ENCODE peak calls at places on chromosome 6, in seven cellular contexts. One of them, this sample, is unnamed.

GRCh38 chr6:34053721-34054120 is 92.2 kb downstream of the GRM4 start:
- DNase-seq in fibroblast of mammary gland: no peak
- DNase-seq in left ventricle myocardium inferior: no peak
- DNase-seq in MCF 10A: no peak
- DNase-seq in GM12865: no peak
- DNase-seq in astrocyte of the spinal cord: no peak
- DNase-seq in HFF-Myc: no peak
- DNase-seq in this sample: no peak

GRCh38 chr6:85574932-85575598 is 18.6 kb downstream of the SNX14 start:
- DNase-seq in GM12865: no peak
- DNase-seq in astrocyte of the spinal cord: peak
- DNase-seq in HFF-Myc: peak
- DNase-seq in fibroblast of mammary gland: peak
- DNase-seq in MCF 10A: peak
- DNase-seq in left ventricle myocardium inferior: no peak
- DNase-seq in this sample: no peak

GRCh38 chr6:122222761-122223160 is 176.7 kb upstream of the HSF2 start:
- DNase-seq in astrocyte of the spinal cord: no peak
- DNase-seq in left ventricle myocardium inferior: no peak
- DNase-seq in GM12865: no peak
- DNase-seq in MCF 10A: peak
- DNase-seq in HFF-Myc: no peak
- DNase-seq in fibroblast of mammary gland: no peak
- DNase-seq in this sample: no peak

GRCh38 chr6:142297996-142298753 is 3.6 kb upstream of the ADGRG6 start:
- DNase-seq in MCF 10A: peak
- DNase-seq in fibroblast of mammary gland: peak
- DNase-seq in astrocyte of the spinal cord: peak
- DNase-seq in left ventricle myocardium inferior: no peak
- DNase-seq in HFF-Myc: no peak
- DNase-seq in GM12865: no peak
- DNase-seq in this sample: no peak

GRCh38 chr6:52227495-52227894 is 16.8 kb downstream of the IL17F start:
- DNase-seq in astrocyte of the spinal cord: no peak
- DNase-seq in MCF 10A: no peak
- DNase-seq in fibroblast of mammary gland: peak
- DNase-seq in left ventricle myocardium inferior: no peak
- DNase-seq in HFF-Myc: no peak
- DNase-seq in GM12865: peak
- DNase-seq in this sample: no peak

GRCh38 chr6:135033238-135033637 is 21.4 kb downstream of the HBS1L start:
- DNase-seq in left ventricle myocardium inferior: no peak
- DNase-seq in HFF-Myc: no peak
- DNase-seq in astrocyte of the spinal cord: no peak
- DNase-seq in GM12865: no peak
- DNase-seq in fibroblast of mammary gland: no peak
- DNase-seq in MCF 10A: no peak
- DNase-seq in this sample: no peak

GRCh38 chr6:109687271-109687721 is 3.7 kb downstream of the AK9 start:
- DNase-seq in HFF-Myc: peak
- DNase-seq in MCF 10A: peak
- DNase-seq in astrocyte of the spinal cord: peak
- DNase-seq in left ventricle myocardium inferior: no peak
- DNase-seq in GM12865: no peak
- DNase-seq in fibroblast of mammary gland: peak
- DNase-seq in this sample: no peak

GRCh38 chr6:141562801-141563763 is 569.6 kb upstream of the GJE1 start:
- DNase-seq in fibroblast of mammary gland: peak
- DNase-seq in astrocyte of the spinal cord: peak
- DNase-seq in left ventricle myocardium inferior: peak
- DNase-seq in GM12865: peak
- DNase-seq in MCF 10A: peak
- DNase-seq in HFF-Myc: peak
- DNase-seq in this sample: no peak

GRCh38 chr6:119276211-119276610 is 73.3 kb downstream of the MAN1A1 start:
- DNase-seq in MCF 10A: no peak
- DNase-seq in fibroblast of mammary gland: peak
- DNase-seq in astrocyte of the spinal cord: no peak
- DNase-seq in HFF-Myc: no peak
- DNase-seq in GM12865: no peak
- DNase-seq in left ventricle myocardium inferior: no peak
- DNase-seq in this sample: no peak

GRCh38 chr6:610882-611281 is 46.0 kb downstream of the HUS1B start:
- DNase-seq in fibroblast of mammary gland: no peak
- DNase-seq in HFF-Myc: no peak
- DNase-seq in astrocyte of the spinal cord: no peak
- DNase-seq in GM12865: no peak
- DNase-seq in left ventricle myocardium inferior: no peak
- DNase-seq in MCF 10A: no peak
- DNase-seq in this sample: no peak

GRCh38 chr6:141195251-141195832 is 937.4 kb upstream of the GJE1 start:
- DNase-seq in HFF-Myc: no peak
- DNase-seq in fibroblast of mammary gland: no peak
- DNase-seq in astrocyte of the spinal cord: no peak
- DNase-seq in GM12865: peak
- DNase-seq in MCF 10A: no peak
- DNase-seq in left ventricle myocardium inferior: no peak
- DNase-seq in this sample: no peak

GRCh38 chr6:73694711-73695411 is 1.1 kb upstream of the CD109 start:
- DNase-seq in fibroblast of mammary gland: peak
- DNase-seq in MCF 10A: peak
- DNase-seq in left ventricle myocardium inferior: no peak
- DNase-seq in astrocyte of the spinal cord: peak
- DNase-seq in GM12865: no peak
- DNase-seq in HFF-Myc: no peak
- DNase-seq in this sample: no peak

GRCh38 chr6:125791820-125792165 is 1.0 kb downstream of the NCOA7 start:
- DNase-seq in fibroblast of mammary gland: no peak
- DNase-seq in GM12865: no peak
- DNase-seq in MCF 10A: no peak
- DNase-seq in astrocyte of the spinal cord: no peak
- DNase-seq in HFF-Myc: no peak
- DNase-seq in left ventricle myocardium inferior: no peak
- DNase-seq in this sample: no peak

GRCh38 chr6:72048080-72048479 is 161.7 kb downstream of the RIMS1 start:
- DNase-seq in HFF-Myc: no peak
- DNase-seq in astrocyte of the spinal cord: peak
- DNase-seq in left ventricle myocardium inferior: no peak
- DNase-seq in fibroblast of mammary gland: no peak
- DNase-seq in GM12865: no peak
- DNase-seq in MCF 10A: no peak
- DNase-seq in this sample: no peak

GRCh38 chr6:26214826-26215199 is 127.6 kb downstream of the HFE start:
- DNase-seq in fibroblast of mammary gland: no peak
- DNase-seq in astrocyte of the spinal cord: no peak
- DNase-seq in left ventricle myocardium inferior: no peak
- DNase-seq in MCF 10A: no peak
- DNase-seq in GM12865: no peak
- DNase-seq in HFF-Myc: no peak
- DNase-seq in this sample: no peak

GRCh38 chr6:153031335-153031955 is 28.9 kb upstream of the MTRF1L start:
- DNase-seq in HFF-Myc: no peak
- DNase-seq in GM12865: no peak
- DNase-seq in MCF 10A: peak
- DNase-seq in fibroblast of mammary gland: peak
- DNase-seq in left ventricle myocardium inferior: no peak
- DNase-seq in astrocyte of the spinal cord: peak
- DNase-seq in this sample: no peak

GRCh38 chr6:135576055-135576454 is 78.5 kb upstream of the AHI1 start:
- DNase-seq in MCF 10A: peak
- DNase-seq in HFF-Myc: no peak
- DNase-seq in fibroblast of mammary gland: peak
- DNase-seq in GM12865: no peak
- DNase-seq in astrocyte of the spinal cord: peak
- DNase-seq in left ventricle myocardium inferior: no peak
- DNase-seq in this sample: no peak

GRCh38 chr6:152026291-152026690 is 218.8 kb downstream of the ESR1 start:
- DNase-seq in GM12865: no peak
- DNase-seq in MCF 10A: no peak
- DNase-seq in fibroblast of mammary gland: no peak
- DNase-seq in HFF-Myc: no peak
- DNase-seq in astrocyte of the spinal cord: no peak
- DNase-seq in left ventricle myocardium inferior: no peak
- DNase-seq in this sample: no peak

GRCh38 chr6:43193929-43194328 is 11.9 kb downstream of the CUL9 start:
- DNase-seq in astrocyte of the spinal cord: no peak
- DNase-seq in MCF 10A: no peak
- DNase-seq in fibroblast of mammary gland: no peak
- DNase-seq in HFF-Myc: no peak
- DNase-seq in GM12865: no peak
- DNase-seq in left ventricle myocardium inferior: no peak
- DNase-seq in this sample: no peak

GRCh38 chr6:43096451-43097097 is 20.5 kb downstream of the PTK7 start:
- DNase-seq in GM12865: no peak
- DNase-seq in fibroblast of mammary gland: peak
- DNase-seq in astrocyte of the spinal cord: peak
- DNase-seq in HFF-Myc: no peak
- DNase-seq in MCF 10A: peak
- DNase-seq in left ventricle myocardium inferior: no peak
- DNase-seq in this sample: no peak

GRCh38 chr6:118198746-118199145 is 291.7 kb downstream of the SLC35F1 start:
- DNase-seq in MCF 10A: peak
- DNase-seq in GM12865: no peak
- DNase-seq in astrocyte of the spinal cord: peak
- DNase-seq in HFF-Myc: no peak
- DNase-seq in left ventricle myocardium inferior: no peak
- DNase-seq in fibroblast of mammary gland: peak
- DNase-seq in this sample: no peak

GRCh38 chr6:164150221-164150620 is 735.7 kb downstream of the QKI start:
- DNase-seq in fibroblast of mammary gland: no peak
- DNase-seq in astrocyte of the spinal cord: no peak
- DNase-seq in left ventricle myocardium inferior: no peak
- DNase-seq in HFF-Myc: no peak
- DNase-seq in GM12865: no peak
- DNase-seq in MCF 10A: no peak
- DNase-seq in this sample: no peak

GRCh38 chr6:100472674-100473073 is 8.0 kb upstream of the SIM1 start:
- DNase-seq in HFF-Myc: no peak
- DNase-seq in astrocyte of the spinal cord: no peak
- DNase-seq in GM12865: peak
- DNase-seq in left ventricle myocardium inferior: no peak
- DNase-seq in MCF 10A: peak
- DNase-seq in fibroblast of mammary gland: peak
- DNase-seq in this sample: no peak
- TF ChIP-seq CTCF in HFF-Myc: no peak
- TF ChIP-seq CTCF in astrocyte of the spinal cord: no peak
- TF ChIP-seq CTCF in GM12865: no peak
- TF ChIP-seq CTCF in left ventricle myocardium inferior: no peak
- TF ChIP-seq CTCF in MCF 10A: no peak
- TF ChIP-seq CTCF in fibroblast of mammary gland: no peak
- TF ChIP-seq CTCF in this sample: no peak

DNA sequence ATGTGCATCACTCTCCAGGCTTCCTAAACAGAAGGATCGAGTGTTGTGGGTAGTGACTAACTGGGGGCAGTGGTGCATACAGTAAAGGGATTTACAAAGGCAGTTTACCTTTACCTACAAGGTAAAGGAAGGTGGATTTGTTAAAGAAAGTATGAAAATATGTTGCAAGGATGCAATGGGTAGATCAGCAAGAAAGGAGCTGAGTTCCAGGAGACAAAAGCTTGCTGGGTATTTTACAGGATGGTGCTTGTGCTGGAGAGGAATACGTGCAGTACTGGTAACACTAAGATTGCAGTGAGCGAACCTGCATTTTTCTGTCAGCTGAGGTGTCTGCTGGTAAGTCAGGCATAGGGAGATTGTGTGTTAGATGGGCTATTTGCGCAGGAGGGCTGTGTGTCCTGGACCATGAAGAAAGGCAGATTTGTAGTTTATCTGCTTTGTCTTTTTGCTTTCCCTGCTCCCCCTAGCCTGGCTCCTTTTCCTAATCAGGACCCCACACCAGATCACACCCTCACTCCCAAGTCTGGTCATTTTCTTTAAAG is 304.6 kb downstream of the THBS2 start:
- DNase-seq in MCF 10A: no peak
- DNase-seq in left ventricle myocardium inferior: no peak
- DNase-seq in HFF-Myc: no peak
- DNase-seq in GM12865: no peak
- DNase-seq in astrocyte of the spinal cord: no peak
- DNase-seq in fibroblast of mammary gland: no peak
- DNase-seq in this sample: no peak
- TF ChIP-seq CTCF in MCF 10A: no peak
- TF ChIP-seq CTCF in left ventricle myocardium inferior: no peak
- TF ChIP-seq CTCF in HFF-Myc: no peak
- TF ChIP-seq CTCF in GM12865: no peak
- TF ChIP-seq CTCF in astrocyte of the spinal cord: no peak
- TF ChIP-seq CTCF in fibroblast of mammary gland: no peak
- TF ChIP-seq CTCF in this sample: no peak

GRCh38 chr6:7703148-7703680 is 22.7 kb upstream of the BMP6 start:
- DNase-seq in fibroblast of mammary gland: no peak
- DNase-seq in HFF-Myc: no peak
- DNase-seq in astrocyte of the spinal cord: no peak
- DNase-seq in MCF 10A: no peak
- DNase-seq in left ventricle myocardium inferior: no peak
- DNase-seq in GM12865: no peak
- DNase-seq in this sample: no peak

GRCh38 chr6:7705483-7705882 is 20.4 kb upstream of the BMP6 start:
- DNase-seq in HFF-Myc: no peak
- DNase-seq in fibroblast of mammary gland: no peak
- DNase-seq in left ventricle myocardium inferior: no peak
- DNase-seq in GM12865: no peak
- DNase-seq in MCF 10A: no peak
- DNase-seq in astrocyte of the spinal cord: no peak
- DNase-seq in this sample: no peak

GRCh38 chr6:7697432-7697819 is 28.5 kb upstream of the BMP6 start:
- DNase-seq in fibroblast of mammary gland: no peak
- DNase-seq in MCF 10A: no peak
- DNase-seq in astrocyte of the spinal cord: no peak
- DNase-seq in HFF-Myc: no peak
- DNase-seq in GM12865: no peak
- DNase-seq in left ventricle myocardium inferior: no peak
- DNase-seq in this sample: no peak

GRCh38 chr6:7697820-7698623 is 27.9 kb upstream of the BMP6 start:
- DNase-seq in GM12865: no peak
- DNase-seq in left ventricle myocardium inferior: no peak
- DNase-seq in HFF-Myc: peak
- DNase-seq in astrocyte of the spinal cord: peak
- DNase-seq in fibroblast of mammary gland: peak
- DNase-seq in MCF 10A: peak
- DNase-seq in this sample: no peak

GRCh38 chr6:7701212-7701834 is 24.6 kb upstream of the BMP6 start:
- DNase-seq in astrocyte of the spinal cord: no peak
- DNase-seq in left ventricle myocardium inferior: no peak
- DNase-seq in GM12865: no peak
- DNase-seq in fibroblast of mammary gland: peak
- DNase-seq in MCF 10A: no peak
- DNase-seq in HFF-Myc: no peak
- DNase-seq in this sample: no peak
- TF ChIP-seq CTCF in astrocyte of the spinal cord: no peak
- TF ChIP-seq CTCF in left ventricle myocardium inferior: no peak
- TF ChIP-seq CTCF in GM12865: no peak
- TF ChIP-seq CTCF in fibroblast of mammary gland: no peak
- TF ChIP-seq CTCF in MCF 10A: no peak
- TF ChIP-seq CTCF in HFF-Myc: no peak
- TF ChIP-seq CTCF in this sample: no peak

DNA sequence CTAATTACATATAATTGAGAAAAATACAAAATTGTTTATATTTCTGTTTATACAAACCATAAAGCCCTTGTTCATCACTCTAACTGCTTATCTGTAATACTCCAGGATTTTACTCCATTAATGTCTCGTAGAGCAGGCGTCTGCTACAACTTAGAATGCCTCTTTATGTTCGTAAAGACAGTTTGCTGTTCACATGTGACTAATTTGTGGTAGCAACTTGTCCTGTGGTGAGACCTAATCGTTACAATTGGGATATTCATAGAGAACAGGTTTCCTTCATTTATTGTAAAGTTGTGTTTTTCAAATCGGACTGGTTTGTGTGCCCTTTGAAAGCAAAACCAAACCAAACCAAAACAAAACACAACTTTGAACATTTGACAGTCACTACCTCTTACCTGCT is 149.7 kb downstream of the ASCC3 start:
- DNase-seq in astrocyte of the spinal cord: no peak
- DNase-seq in fibroblast of mammary gland: no peak
- DNase-seq in HFF-Myc: no peak
- DNase-seq in MCF 10A: no peak
- DNase-seq in GM12865: no peak
- DNase-seq in left ventricle myocardium inferior: no peak
- DNase-seq in this sample: no peak
- TF ChIP-seq CTCF in astrocyte of the spinal cord: no peak
- TF ChIP-seq CTCF in fibroblast of mammary gland: no peak
- TF ChIP-seq CTCF in HFF-Myc: no peak
- TF ChIP-seq CTCF in MCF 10A: no peak
- TF ChIP-seq CTCF in GM12865: no peak
- TF ChIP-seq CTCF in left ventricle myocardium inferior: no peak
- TF ChIP-seq CTCF in this sample: no peak